ENCODE peak calls at places on chromosomes 11 and 22, in seven cellular contexts. One of them, this sample, is unnamed.

GRCh38 chr22:23282089-23282501 is 101.8 kb downstream of the BCR start:
- DNase-seq in AG08395: peak; percentile 85
- DNase-seq in pons: peak; percentile 17
- DNase-seq in stimulated activated CD4-positive, alpha-beta T cell treated with anti-CD3 and anti-CD28 coated beads, Interleukin-1b, Interleukin-23, amount 100 ng/mL, for 48 hours: no peak
- DNase-seq in activated CD4-positive, alpha-beta T cell treated with anti-CD3 and anti-CD28 coated beads for 36 hours: no peak
- DNase-seq in activated T-cell treated with anti-CD3 and anti-CD28 coated beads, Interleukin-2, amount 50 U/mL, for 48 hours: no peak
- DNase-seq in nephron progenitor cell: no peak
- DNase-seq in this sample: peak; percentile 56

GRCh38 chr22:30286331-30286730 is 3.0 kb downstream of the CASTOR1 start:
- DNase-seq in activated CD4-positive, alpha-beta T cell treated with anti-CD3 and anti-CD28 coated beads for 36 hours: no peak
- DNase-seq in AG08395: no peak
- DNase-seq in stimulated activated CD4-positive, alpha-beta T cell treated with anti-CD3 and anti-CD28 coated beads, Interleukin-1b, Interleukin-23, amount 100 ng/mL, for 48 hours: no peak
- DNase-seq in activated T-cell treated with anti-CD3 and anti-CD28 coated beads, Interleukin-2, amount 50 U/mL, for 48 hours: no peak
- DNase-seq in nephron progenitor cell: no peak
- DNase-seq in pons: no peak
- DNase-seq in this sample: no peak

GRCh38 chr11:132895340-132895739 is 637.0 kb downstream of the OPCML start:
- DNase-seq in AG08395: no peak
- DNase-seq in pons: no peak
- DNase-seq in activated CD4-positive, alpha-beta T cell treated with anti-CD3 and anti-CD28 coated beads for 36 hours: no peak
- DNase-seq in activated T-cell treated with anti-CD3 and anti-CD28 coated beads, Interleukin-2, amount 50 U/mL, for 48 hours: no peak
- DNase-seq in nephron progenitor cell: no peak
- DNase-seq in stimulated activated CD4-positive, alpha-beta T cell treated with anti-CD3 and anti-CD28 coated beads, Interleukin-1b, Interleukin-23, amount 100 ng/mL, for 48 hours: no peak
- DNase-seq in this sample: no peak

GRCh38 chr11:62856333-62856910 is 17.0 kb upstream of the WDR74 start:
- DNase-seq in activated CD4-positive, alpha-beta T cell treated with anti-CD3 and anti-CD28 coated beads for 36 hours: no peak
- DNase-seq in nephron progenitor cell: no peak
- DNase-seq in pons: no peak
- DNase-seq in activated T-cell treated with anti-CD3 and anti-CD28 coated beads, Interleukin-2, amount 50 U/mL, for 48 hours: no peak
- DNase-seq in AG08395: no peak
- DNase-seq in stimulated activated CD4-positive, alpha-beta T cell treated with anti-CD3 and anti-CD28 coated beads, Interleukin-1b, Interleukin-23, amount 100 ng/mL, for 48 hours: no peak
- DNase-seq in this sample: no peak

GRCh38 chr22:49972163-49973017 is 11.8 kb downstream of the PIM3 start:
- DNase-seq in stimulated activated CD4-positive, alpha-beta T cell treated with anti-CD3 and anti-CD28 coated beads, Interleukin-1b, Interleukin-23, amount 100 ng/mL, for 48 hours: peak; percentile 15
- DNase-seq in activated T-cell treated with anti-CD3 and anti-CD28 coated beads, Interleukin-2, amount 50 U/mL, for 48 hours: peak; percentile 54
- DNase-seq in activated CD4-positive, alpha-beta T cell treated with anti-CD3 and anti-CD28 coated beads for 36 hours: peak; percentile 62
- DNase-seq in nephron progenitor cell: peak; percentile 14
- DNase-seq in AG08395: no peak
- DNase-seq in pons: no peak
- DNase-seq in this sample: no peak

GRCh38 chr11:10451399-10452116 is 3.5 kb upstream of the AMPD3 start:
- DNase-seq in AG08395: no peak
- DNase-seq in activated T-cell treated with anti-CD3 and anti-CD28 coated beads, Interleukin-2, amount 50 U/mL, for 48 hours: no peak
- DNase-seq in stimulated activated CD4-positive, alpha-beta T cell treated with anti-CD3 and anti-CD28 coated beads, Interleukin-1b, Interleukin-23, amount 100 ng/mL, for 48 hours: no peak
- DNase-seq in nephron progenitor cell: no peak
- DNase-seq in pons: peak; percentile 53
- DNase-seq in activated CD4-positive, alpha-beta T cell treated with anti-CD3 and anti-CD28 coated beads for 36 hours: no peak
- DNase-seq in this sample: no peak

GRCh38 chr11:101127348-101127698 is 2.3 kb downstream of the PGR start:
- DNase-seq in activated CD4-positive, alpha-beta T cell treated with anti-CD3 and anti-CD28 coated beads for 36 hours: peak; percentile 10
- DNase-seq in nephron progenitor cell: peak; percentile 58
- DNase-seq in AG08395: no peak
- DNase-seq in pons: no peak
- DNase-seq in stimulated activated CD4-positive, alpha-beta T cell treated with anti-CD3 and anti-CD28 coated beads, Interleukin-1b, Interleukin-23, amount 100 ng/mL, for 48 hours: no peak
- DNase-seq in activated T-cell treated with anti-CD3 and anti-CD28 coated beads, Interleukin-2, amount 50 U/mL, for 48 hours: peak; percentile 13
- DNase-seq in this sample: peak; percentile 24

GRCh38 chr11:58625826-58626460 is 3.5 kb downstream of the CNTF start:
- DNase-seq in activated T-cell treated with anti-CD3 and anti-CD28 coated beads, Interleukin-2, amount 50 U/mL, for 48 hours: no peak
- DNase-seq in activated CD4-positive, alpha-beta T cell treated with anti-CD3 and anti-CD28 coated beads for 36 hours: no peak
- DNase-seq in stimulated activated CD4-positive, alpha-beta T cell treated with anti-CD3 and anti-CD28 coated beads, Interleukin-1b, Interleukin-23, amount 100 ng/mL, for 48 hours: no peak
- DNase-seq in pons: no peak
- DNase-seq in nephron progenitor cell: no peak
- DNase-seq in AG08395: no peak
- DNase-seq in this sample: peak; percentile 33

GRCh38 chr11:29916040-29916439 is 100.8 kb downstream of the KCNA4 start:
- DNase-seq in AG08395: no peak
- DNase-seq in nephron progenitor cell: no peak
- DNase-seq in pons: no peak
- DNase-seq in activated T-cell treated with anti-CD3 and anti-CD28 coated beads, Interleukin-2, amount 50 U/mL, for 48 hours: no peak
- DNase-seq in activated CD4-positive, alpha-beta T cell treated with anti-CD3 and anti-CD28 coated beads for 36 hours: no peak
- DNase-seq in stimulated activated CD4-positive, alpha-beta T cell treated with anti-CD3 and anti-CD28 coated beads, Interleukin-1b, Interleukin-23, amount 100 ng/mL, for 48 hours: no peak
- DNase-seq in this sample: no peak

GRCh38 chr22:49276567-49276966 is 551.1 kb downstream of the BRD1 start:
- DNase-seq in AG08395: no peak
- DNase-seq in activated T-cell treated with anti-CD3 and anti-CD28 coated beads, Interleukin-2, amount 50 U/mL, for 48 hours: no peak
- DNase-seq in nephron progenitor cell: no peak
- DNase-seq in activated CD4-positive, alpha-beta T cell treated with anti-CD3 and anti-CD28 coated beads for 36 hours: no peak
- DNase-seq in pons: no peak
- DNase-seq in stimulated activated CD4-positive, alpha-beta T cell treated with anti-CD3 and anti-CD28 coated beads, Interleukin-1b, Interleukin-23, amount 100 ng/mL, for 48 hours: no peak
- DNase-seq in this sample: no peak